ENCODE peak calls at places on chromosomes 6 and 20, in ten cellular contexts. W, L, Q, Y, U, X, O, J, V and G are unnamed samples.

GRCh38 chr6:163415620-163416379 is 1.3 kb downstream of the QKI start:
- DNase-seq in V (peak; percentile 52), J (peak; percentile 78), U (no peak), O (peak; percentile 66), Y (no peak), W (peak; percentile 52), Q (peak; percentile 30), L (peak; percentile 81), X (peak; percentile 42), G (no peak)

GRCh38 chr20:10179574-10180298 is 38.9 kb upstream of the SNAP25 start:
- DNase-seq in W (no peak), X (no peak), Y (no peak), V (peak; percentile 26), J (no peak), Q (no peak), U (no peak), L (no peak), O (peak; percentile 35), G (peak; percentile 30)

GRCh38 chr6:100382767-100383195 is 81.9 kb downstream of the SIM1 start:
- DNase-seq in X (no peak), L (no peak), V (no peak), U (no peak), W (no peak), Q (no peak), O (no peak), J (no peak), Y (no peak), G (no peak)

GRCh38 chr6:114342086-114342825 is 567 bp downstream of the HS3ST5 start:
- DNase-seq in W (peak; percentile 11), J (peak; percentile 45), U (no peak), X (peak; percentile 51), L (peak; percentile 30), Y (peak; percentile 18), V (no peak), O (no peak), Q (no peak), G (peak; percentile 38)

GRCh38 chr20:2101935-2102584 is 433 bp downstream of the STK35 start:
- DNase-seq in Q (peak; percentile 88), V (peak; percentile 91), J (peak; percentile 94), Y (peak; percentile 92), X (peak; percentile 93), L (peak; percentile 92), O (peak; percentile 94), U (peak; percentile 93), W (peak; percentile 95), G (peak; percentile 94)

GRCh38 chr6:3151705-3152104 is 5.6 kb downstream of the TUBB2A start:
- DNase-seq in W (no peak), Q (no peak), X (no peak), V (no peak), U (no peak), J (no peak), L (no peak), Y (no peak), O (no peak), G (no peak)

GRCh38 chr6:137277971-137278602 is 58.9 kb upstream of the IFNGR1 start:
- DNase-seq in O (peak; percentile 48), Q (no peak), Y (no peak), V (peak; percentile 84), J (no peak), U (no peak), W (no peak), X (no peak), L (no peak), G (peak; percentile 71)

GRCh38 chr6:42520786-42521607 is 42.8 kb upstream of the UBR2 start:
- DNase-seq in Y (no peak), O (peak; percentile 19), J (no peak), U (no peak), V (peak; percentile 80), W (no peak), L (no peak), Q (no peak), X (no peak), G (no peak)

GRCh38 chr6:110885526-110885925 is 10.9 kb downstream of the AMD1 start:
- DNase-seq in Q (no peak), J (no peak), L (no peak), O (no peak), X (no peak), W (no peak), U (no peak), Y (no peak), V (no peak), G (no peak)
- TF ChIP-seq CTCF in Q (no peak), J (no peak), L (no peak), O (no peak), X (no peak), W (no peak), U (no peak), Y (no peak), V (no peak), G (no peak)

GRCh38 chr6:39834278-39834677 is 42.1 kb downstream of the DAAM2 start:
- DNase-seq in Y (no peak), X (no peak), L (no peak), U (no peak), W (no peak), Q (no peak), O (no peak), V (no peak), J (no peak), G (no peak)

GRCh38 chr6:39834866-39835265 is 42.7 kb downstream of the DAAM2 start:
- DNase-seq in Y (no peak), U (no peak), X (no peak), Q (no peak), O (no peak), J (no peak), V (no peak), W (no peak), L (no peak), G (no peak)

GRCh38 chr6:39839445-39839844 is 47.3 kb downstream of the DAAM2 start:
- DNase-seq in J (no peak), X (no peak), Y (no peak), O (no peak), U (no peak), Q (no peak), V (no peak), W (no peak), L (no peak), G (no peak)

GRCh38 chr6:39836621-39837020 is 44.4 kb downstream of the DAAM2 start:
- DNase-seq in W (no peak), O (no peak), Y (no peak), Q (no peak), L (no peak), X (no peak), V (peak; percentile 14), J (no peak), U (no peak), G (no peak)

DNA sequence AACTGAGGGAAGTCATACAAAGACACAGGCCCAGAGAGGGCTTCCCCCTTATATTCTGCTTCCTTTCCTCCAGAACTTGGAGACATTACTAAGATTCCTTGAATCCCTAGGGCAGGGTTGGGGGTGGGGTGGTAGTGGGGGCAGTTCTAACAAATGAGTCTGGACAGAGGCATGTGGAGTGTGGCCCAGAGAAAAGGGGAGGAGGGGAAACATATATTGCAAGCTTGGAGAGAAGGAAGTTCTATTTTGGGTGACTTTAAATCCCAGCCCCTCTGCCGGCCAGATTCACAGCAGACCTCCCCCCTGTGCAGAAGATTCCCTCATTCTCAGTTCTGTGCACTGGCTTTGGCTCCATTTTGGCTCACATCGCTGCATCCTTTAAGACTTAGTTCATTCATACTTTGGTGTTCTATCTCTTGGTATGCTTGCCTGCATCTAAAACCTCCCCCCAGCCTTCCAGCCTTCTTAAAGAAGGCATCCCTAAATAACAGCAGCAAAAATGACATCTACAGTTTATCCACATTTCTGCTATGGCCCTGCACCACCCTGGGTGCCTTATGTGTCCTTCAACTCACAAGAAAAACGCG is 43.8 kb downstream of the DAAM2 start:
- DNase-seq in Y (no peak), L (no peak), W (no peak), X (no peak), U (no peak), V (peak; percentile 37), O (no peak), J (no peak), Q (no peak), G (no peak)
- H3K4me1 ChIP-seq in Y (no peaks in the 10 kb centered on the region), L (peaks cover 14% of the 10 kb centered on the region), W (peaks cover 39% of the 10 kb centered on the region), X (no peaks in the 10 kb centered on the region), U (no peaks in the 10 kb centered on the region), V (peaks cover 19% of the 10 kb centered on the region), O (peaks cover 13% of the 10 kb centered on the region), J (peaks cover 9% of the 10 kb centered on the region), Q (no peaks in the 10 kb centered on the region), G (no peaks in the 10 kb centered on the region)

GRCh38 chr20:63466250-63466825 is 6.1 kb downstream of the KCNQ2 start:
- DNase-seq in U (no peak), L (no peak), Q (no peak), J (no peak), Y (no peak), O (no peak), X (no peak), W (no peak), V (no peak), G (no peak)

GRCh38 chr20:63469019-63469712 is 3.3 kb downstream of the KCNQ2 start:
- DNase-seq in W (no peak), Q (no peak), J (no peak), O (no peak), L (no peak), Y (no peak), V (no peak), U (no peak), X (no peak), G (no peak)

GRCh38 chr20:63468421-63468820 is 4.0 kb downstream of the KCNQ2 start:
- DNase-seq in Y (no peak), U (no peak), J (no peak), Q (no peak), V (no peak), L (no peak), W (no peak), O (no peak), X (no peak), G (no peak)

GRCh38 chr20:63466861-63467260 is 5.6 kb downstream of the KCNQ2 start:
- DNase-seq in V (no peak), O (no peak), Q (no peak), W (no peak), U (no peak), L (no peak), J (no peak), X (no peak), Y (no peak), G (no peak)

DNA sequence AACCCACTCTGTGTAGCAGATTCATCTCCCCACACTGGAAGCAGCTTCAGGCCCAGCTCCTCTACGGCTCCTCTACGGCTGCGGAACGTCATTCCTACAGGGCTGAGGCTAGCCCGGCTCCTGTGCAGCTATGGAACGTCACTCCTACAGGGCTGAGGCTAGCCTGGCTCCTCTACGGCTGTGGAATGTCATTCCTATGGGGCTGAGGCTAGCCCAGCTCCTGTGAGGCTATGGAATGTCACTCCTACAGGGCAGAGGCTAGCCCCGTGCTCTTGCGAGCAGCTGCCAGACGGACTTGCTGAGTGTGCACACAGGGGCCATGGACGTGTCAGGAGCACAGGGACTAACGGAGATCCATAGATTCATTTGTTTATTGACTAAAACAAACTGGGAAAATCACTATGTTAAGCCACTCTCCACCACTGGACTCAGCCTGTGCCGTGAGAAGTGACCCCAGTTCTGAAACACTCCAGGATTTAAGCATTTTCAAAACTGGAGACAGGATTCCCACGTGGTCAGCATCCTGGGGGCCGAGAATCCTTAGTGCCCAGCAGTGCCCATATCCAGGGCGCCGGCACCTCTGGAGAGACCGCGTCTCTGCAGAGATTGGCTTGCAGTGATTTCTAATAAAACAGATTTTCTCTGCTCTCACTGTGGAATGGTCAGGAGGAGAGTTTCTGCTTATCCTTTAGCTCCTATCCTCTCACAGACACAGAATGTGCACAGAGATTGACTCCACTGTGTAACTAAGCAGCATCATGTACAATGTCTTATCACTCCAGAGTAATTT is 5.0 kb downstream of the KCNQ2 start:
- DNase-seq in U (no peak), O (no peak), L (no peak), Q (no peak), V (no peak), Y (no peak), W (no peak), X (no peak), J (no peak), G (no peak)
- TF ChIP-seq CTCF in U (no peak), O (no peak), L (no peak), Q (no peak), V (no peak), Y (no peak), W (no peak), X (no peak), J (no peak), G (no peak)

DNA sequence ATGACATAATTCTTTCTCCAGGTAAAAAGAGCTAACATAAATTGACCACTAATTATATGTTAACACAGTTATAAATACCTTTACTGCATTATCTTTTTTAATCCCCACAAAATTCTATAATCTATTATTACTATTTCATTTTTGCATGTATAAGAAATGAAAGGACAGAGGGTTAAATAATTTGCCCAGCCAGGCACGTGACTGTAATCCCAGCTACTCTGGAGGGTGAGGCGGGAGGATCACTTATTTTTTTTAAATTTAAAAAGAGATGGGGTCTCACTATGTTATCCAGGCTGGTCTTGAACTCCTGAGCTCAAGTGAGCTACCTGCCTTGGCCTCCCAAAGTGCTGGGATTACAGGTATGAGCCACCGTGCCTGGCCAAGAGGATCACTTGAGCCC is 121.9 kb downstream of the SGK1 start:
- DNase-seq in L (no peak), W (no peak), J (no peak), Y (no peak), U (no peak), X (no peak), O (no peak), Q (no peak), V (no peak), G (no peak)
- H3K4me1 ChIP-seq in L (no peaks in the 10 kb centered on the region), W (no peaks in the 10 kb centered on the region), J (no peaks in the 10 kb centered on the region), Y (no peaks in the 10 kb centered on the region), U (no peaks in the 10 kb centered on the region), X (no peaks in the 10 kb centered on the region), O (no peaks in the 10 kb centered on the region), Q (no peaks in the 10 kb centered on the region), V (peaks cover 2% of the 10 kb centered on the region), G (peaks cover 55% of the 10 kb centered on the region)